ENCODE peak calls at places on chromosomes 6 and 20, in four cellular contexts. J, U, F and B are unnamed samples.

GRCh38 chr20:5652626-5653573 is 97.3 kb upstream of the SHLD1 start:
- DNase-seq in U (no peak), F (no peak), J (no peak), B (no peak)

GRCh38 chr6:41064841-41065240 is 7.3 kb downstream of the OARD1 start:
- DNase-seq in F (no peak), U (no peak), J (no peak), B (no peak)

GRCh38 chr6:11282245-11282644 is 49.8 kb upstream of the NEDD9 start:
- DNase-seq in J (no peak), F (no peak), U (no peak), B (no peak)

GRCh38 chr6:53299331-53299835 is 49.4 kb downstream of the ELOVL5 start:
- DNase-seq in J (no peak), F (no peak), U (no peak), B (no peak)

GRCh38 chr20:3275064-3275935 is 36.3 kb upstream of the SLC4A11 start:
- DNase-seq in F (no peak), J (no peak), U (no peak), B (no peak)

GRCh38 chr6:139655783-139656705 is 281.6 kb upstream of the CITED2 start:
- DNase-seq in J (no peak), U (no peak), F (peak), B (no peak)

GRCh38 chr20:51769941-51770615 is 1.9 kb upstream of the ATP9A start:
- DNase-seq in F (no peak), U (no peak), J (no peak), B (no peak)

GRCh38 chr6:87975561-87975960 is 72.1 kb upstream of the SPACA1 start:
- DNase-seq in F (no peak), J (no peak), U (no peak), B (no peak)

GRCh38 chr6:82624251-82624650 is 260.6 kb downstream of the TPBG start:
- DNase-seq in U (no peak), F (no peak), J (no peak), B (no peak)

GRCh38 chr6:139291813-139292619 is at the start of gene TXLNB:
- DNase-seq in F (no peak), U (peak), J (peak), B (peak)

GRCh38 chr6:38749473-38749872 is 34.4 kb downstream of the DNAH8 start:
- DNase-seq in F (no peak), U (no peak), J (no peak), B (no peak)

GRCh38 chr6:16163535-16164300 is 34.8 kb downstream of the MYLIP start:
- DNase-seq in F (no peak), J (no peak), U (no peak), B (no peak)

GRCh38 chr20:37651932-37652331 is 41.9 kb upstream of the CTNNBL1 start:
- DNase-seq in U (no peak), J (no peak), F (peak), B (no peak)

GRCh38 chr6:157613011-157613522 is 210.0 kb upstream of the SNX9 start:
- DNase-seq in F (peak), U (no peak), J (peak), B (no peak)

GRCh38 chr6:22320750-22321149 is 23.9 kb upstream of the PRL start:
- DNase-seq in F (no peak), J (no peak), U (no peak), B (no peak)

DNA sequence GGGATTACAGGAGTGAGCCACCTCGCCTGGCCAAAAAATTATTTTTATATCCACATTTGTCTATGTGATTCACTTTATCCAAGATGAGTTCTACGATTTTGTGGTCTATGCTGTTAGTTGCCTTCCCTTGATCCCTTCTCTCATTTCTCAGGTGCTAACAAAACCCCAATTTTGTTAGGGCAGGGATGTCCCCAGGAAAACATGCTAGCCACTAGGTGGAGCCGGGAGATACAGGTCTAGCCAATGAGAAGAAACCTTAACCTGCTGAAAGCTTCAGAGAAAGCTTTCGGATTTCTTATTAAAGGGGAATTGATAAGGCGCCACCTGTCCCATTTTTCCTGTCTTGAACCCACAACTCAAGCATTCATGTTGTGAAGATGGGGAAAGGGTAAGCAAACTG is 167.4 kb upstream of the OLIG3 start:
- DNase-seq in J (no peak), F (peak), U (no peak), B (no peak)
- TF ChIP-seq SPI1 in J (no peak), F (no peak), U (no peak), B (no peak)

GRCh38 chr6:36201612-36202011 is 5.1 kb downstream of the BRPF3 start:
- DNase-seq in J (no peak), U (no peak), F (no peak), B (no peak)
- TF ChIP-seq SPI1 in J (no peak), U (no peak), F (no peak), B (no peak)

GRCh38 chr6:130371921-130372320 is 6.1 kb downstream of the TMEM200A start:
- DNase-seq in U (no peak), J (no peak), F (no peak), B (no peak)

GRCh38 chr6:130366011-130366963 is at the start of gene TMEM200A:
- DNase-seq in F (peak), J (no peak), U (no peak), B (peak)

GRCh38 chr6:130372786-130373185 is 7.0 kb downstream of the TMEM200A start:
- DNase-seq in U (no peak), F (no peak), J (no peak), B (no peak)

GRCh38 chr6:130367767-130368166 is 1.9 kb downstream of the TMEM200A start:
- DNase-seq in J (no peak), F (no peak), U (no peak), B (no peak)

DNA sequence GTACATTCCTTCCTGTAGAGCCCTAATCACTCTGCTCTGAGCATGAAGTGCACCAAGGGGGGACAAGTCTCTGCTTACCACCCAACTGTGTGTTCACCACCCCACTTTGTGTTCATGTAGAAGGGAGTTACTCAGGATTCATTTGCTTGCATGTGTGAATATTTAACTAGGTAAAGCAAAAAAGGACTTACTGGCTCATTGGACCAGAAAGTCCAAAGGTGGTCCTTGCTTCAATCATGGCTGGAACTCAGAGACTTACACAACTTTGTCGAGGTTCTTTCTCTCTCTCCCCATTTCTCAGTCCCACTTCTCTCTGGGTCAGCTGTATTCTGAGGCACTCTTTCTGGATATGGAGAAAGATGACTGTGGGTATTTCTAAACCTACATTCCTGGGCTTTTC is 4.0 kb downstream of the TMEM200A start:
- DNase-seq in J (no peak), F (no peak), U (peak), B (no peak)
- TF ChIP-seq SPI1 in J (no peak), F (no peak), U (no peak), B (no peak)

DNA sequence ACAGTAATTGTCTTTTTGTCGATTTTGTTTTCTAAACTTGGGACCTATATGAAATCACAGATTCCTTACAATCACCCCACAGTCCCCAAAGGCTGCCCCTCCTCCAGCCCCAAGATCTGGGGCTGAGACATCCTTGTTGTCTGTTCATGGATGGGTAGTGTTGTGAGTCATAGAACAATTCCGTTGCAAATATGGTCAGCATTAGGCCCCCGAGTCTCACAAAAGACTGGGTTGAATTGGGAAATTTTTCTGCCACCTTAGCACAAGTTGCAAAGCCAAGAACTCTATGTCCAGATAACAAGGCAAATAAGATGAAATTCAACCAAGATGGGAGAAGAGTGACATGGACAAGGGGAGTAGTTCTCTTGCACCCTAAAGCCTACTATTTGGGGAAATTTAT is 10.5 kb upstream of the TAB2 start:
- DNase-seq in F (no peak), U (no peak), J (no peak), B (no peak)
- TF ChIP-seq SPI1 in F (no peak), U (no peak), J (no peak), B (no peak)